ENCODE peak calls at places on chromosome 4, in four cellular contexts. One of them, this sample, is unnamed.

GRCh38 chr4:81635128-81635527 is 163.4 kb upstream of the RASGEF1B start:
- DNase-seq in cardiac muscle cell: no peak
- DNase-seq in AG04450: no peak
- DNase-seq in HepG2: no peak
- DNase-seq in this sample: no peak

GRCh38 chr4:7328913-7329638 is 105.7 kb downstream of the PSAPL1 start:
- DNase-seq in cardiac muscle cell: peak; percentile 67
- DNase-seq in AG04450: peak; percentile 8
- DNase-seq in HepG2: no peak
- DNase-seq in this sample: no peak

GRCh38 chr4:151824647-151825046 is 63.8 kb upstream of the GATB start:
- DNase-seq in AG04450: no peak
- DNase-seq in cardiac muscle cell: no peak
- DNase-seq in HepG2: peak; percentile 23
- DNase-seq in this sample: no peak

GRCh38 chr4:10605746-10606482 is 78.7 kb downstream of the CLNK start:
- DNase-seq in HepG2: no peak
- DNase-seq in AG04450: peak; percentile 42
- DNase-seq in cardiac muscle cell: no peak
- DNase-seq in this sample: no peak

GRCh38 chr4:52612341-52612740 is 46.8 kb downstream of the USP46 start:
- DNase-seq in cardiac muscle cell: peak; percentile 15
- DNase-seq in AG04450: no peak
- DNase-seq in HepG2: no peak
- DNase-seq in this sample: no peak

GRCh38 chr4:988726-989721 is 2.2 kb downstream of the IDUA start:
- DNase-seq in HepG2: no peak
- DNase-seq in AG04450: no peak
- DNase-seq in cardiac muscle cell: no peak
- DNase-seq in this sample: no peak

GRCh38 chr4:142130636-142131035 is 494.3 kb downstream of the IL15 start:
- DNase-seq in cardiac muscle cell: no peak
- DNase-seq in AG04450: no peak
- DNase-seq in HepG2: no peak
- DNase-seq in this sample: no peak

GRCh38 chr4:658681-659667 is 15.1 kb downstream of the ATP5ME start:
- DNase-seq in AG04450: no peak
- DNase-seq in cardiac muscle cell: no peak
- DNase-seq in HepG2: peak; percentile 77
- DNase-seq in this sample: no peak

GRCh38 chr4:86367577-86367976 is 7.7 kb upstream of the MAPK10 start:
- DNase-seq in AG04450: no peak
- DNase-seq in HepG2: no peak
- DNase-seq in cardiac muscle cell: peak; percentile 43
- DNase-seq in this sample: no peak

GRCh38 chr4:107548211-107548905 is 171.7 kb downstream of the PAPSS1 start:
- DNase-seq in AG04450: no peak
- DNase-seq in HepG2: no peak
- DNase-seq in cardiac muscle cell: peak; percentile 55
- DNase-seq in this sample: peak; percentile 2

GRCh38 chr4:11214281-11214680 is 214.4 kb downstream of the HS3ST1 start:
- DNase-seq in cardiac muscle cell: no peak
- DNase-seq in AG04450: no peak
- DNase-seq in HepG2: peak; percentile 7
- DNase-seq in this sample: no peak

GRCh38 chr4:184528713-184529112 is 54.4 kb upstream of the IRF2 start:
- DNase-seq in cardiac muscle cell: no peak
- DNase-seq in AG04450: no peak
- DNase-seq in HepG2: no peak
- DNase-seq in this sample: no peak
- TF ChIP-seq CTCF in cardiac muscle cell: no peak
- TF ChIP-seq CTCF in AG04450: no peak
- TF ChIP-seq CTCF in HepG2: no peak
- TF ChIP-seq CTCF in this sample: no peak

DNA sequence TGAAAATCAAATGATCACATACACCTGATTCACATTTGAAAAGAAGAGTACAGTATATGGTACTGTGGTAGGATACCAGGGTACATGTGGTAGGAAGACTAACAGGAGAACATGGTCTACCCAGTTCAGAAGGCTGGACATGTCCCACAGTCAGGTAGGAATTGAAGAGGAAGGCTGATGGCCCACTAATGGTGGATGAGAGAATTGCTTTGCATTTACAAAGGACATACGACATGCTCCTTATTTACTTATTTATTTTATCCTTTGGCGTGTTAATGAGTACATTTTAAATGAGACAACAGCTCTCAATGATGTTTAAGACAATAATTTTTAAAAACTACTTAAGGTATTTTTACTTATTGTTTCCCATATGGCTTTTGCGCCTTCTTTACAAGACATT is 106.7 kb upstream of the BMP2K start:
- DNase-seq in cardiac muscle cell: no peak
- DNase-seq in AG04450: no peak
- DNase-seq in HepG2: peak; percentile 37
- DNase-seq in this sample: no peak
- TF ChIP-seq CTCF in cardiac muscle cell: peak; percentile 8
- TF ChIP-seq CTCF in AG04450: no peak
- TF ChIP-seq CTCF in HepG2: peak; percentile 28
- TF ChIP-seq CTCF in this sample: peak; percentile 31

DNA sequence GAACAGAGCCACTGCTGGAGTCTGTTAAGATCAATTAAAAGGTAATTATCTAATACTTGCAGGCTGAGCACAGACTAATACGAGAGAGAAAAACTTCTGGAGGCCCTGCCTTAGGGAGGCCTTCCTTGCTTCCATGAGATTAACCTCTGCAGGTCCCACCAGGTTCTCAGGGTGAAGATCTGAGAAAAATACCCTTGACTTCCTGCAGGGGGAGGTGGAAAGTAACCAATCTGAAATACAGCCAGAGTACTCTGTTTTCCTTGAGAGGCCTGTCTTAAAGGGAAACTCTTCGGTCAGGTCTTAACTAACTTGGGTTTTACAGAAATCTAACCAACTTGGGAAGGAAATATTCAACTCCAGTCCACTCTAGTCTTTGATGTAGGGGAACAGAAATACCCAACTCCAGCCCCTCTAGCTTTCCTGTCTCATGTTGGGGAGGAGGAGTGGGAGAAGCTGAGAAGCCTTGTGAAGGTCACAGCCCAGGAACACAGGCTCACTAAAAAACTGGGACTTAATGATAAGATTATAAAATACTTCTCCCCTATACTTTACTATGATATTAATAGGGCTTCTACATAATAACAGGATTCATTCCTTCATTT is 77.1 kb downstream of the TBCK start:
- DNase-seq in HepG2: peak; percentile 61
- DNase-seq in AG04450: no peak
- DNase-seq in cardiac muscle cell: peak; percentile 61
- DNase-seq in this sample: peak; percentile 24
- TF ChIP-seq CTCF in HepG2: peak; percentile 68
- TF ChIP-seq CTCF in AG04450: peak; percentile 76
- TF ChIP-seq CTCF in cardiac muscle cell: peak; percentile 77
- TF ChIP-seq CTCF in this sample: peak; percentile 73

DNA sequence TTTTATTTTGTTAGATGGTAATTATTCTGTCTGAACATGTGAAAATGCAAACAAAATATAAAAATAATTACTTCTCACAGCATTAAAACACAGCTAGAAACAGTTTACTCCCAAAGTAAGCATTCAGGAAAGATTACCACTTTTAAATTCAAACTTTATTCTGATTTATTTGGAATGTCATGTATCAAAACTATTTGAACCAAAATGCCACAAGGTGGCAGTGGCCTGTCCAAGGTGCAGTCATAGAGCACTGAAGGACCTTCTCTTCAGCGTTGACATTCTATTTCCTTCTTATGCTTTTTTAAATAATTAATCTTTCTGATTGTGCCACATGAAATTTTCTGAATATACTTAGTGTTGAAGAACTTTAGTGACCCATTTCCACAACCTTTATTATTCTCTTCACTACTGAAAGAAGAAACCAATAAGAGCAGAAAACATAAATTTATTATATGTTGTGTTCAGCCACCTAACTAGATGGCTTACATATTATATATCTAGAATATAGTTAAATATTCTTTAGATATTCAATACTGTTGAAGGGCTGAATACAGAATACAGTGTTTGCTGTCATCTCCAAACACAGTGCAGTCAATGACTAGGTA is 283.6 kb downstream of the CFAP299 start:
- DNase-seq in cardiac muscle cell: peak; percentile 23
- DNase-seq in AG04450: no peak
- DNase-seq in HepG2: peak; percentile 3
- DNase-seq in this sample: no peak
- TF ChIP-seq CTCF in cardiac muscle cell: peak; percentile 15
- TF ChIP-seq CTCF in AG04450: no peak
- TF ChIP-seq CTCF in HepG2: no peak
- TF ChIP-seq CTCF in this sample: no peak